ENCODE peak calls at places on chromosome 5, in seven cellular contexts. H is naive thymus-derived CD4-positive, alpha-beta T cell; Y is NCI-H460; W is stimulated activated naive CD4-positive, alpha-beta T cell; L is NAMALWA; F is amygdala; K is EL. J is an unnamed sample.

GRCh38 chr5:126594077-126594476 is 942 bp downstream of the ALDH7A1 start:
- DNase-seq in H (no peak), Y (no peak), W (no peak), L (no peak), F (no peak), K (peak; percentile 39), J (no peak)

GRCh38 chr5:73199671-73200070 is 26.7 kb downstream of the TMEM174 start:
- DNase-seq in H (no peak), Y (no peak), W (no peak), L (no peak), F (no peak), K (no peak), J (no peak)

GRCh38 chr5:101306391-101307137 is 403.5 kb upstream of the ST8SIA4 start:
- DNase-seq in H (no peak), Y (peak; percentile 12), W (no peak), L (peak; percentile 13), F (no peak), K (no peak), J (no peak)

GRCh38 chr5:161687316-161687715 is 1.8 kb downstream of the GABRA6 start:
- DNase-seq in H (no peak), Y (no peak), W (no peak), L (no peak), F (no peak), K (no peak), J (no peak)

GRCh38 chr5:88695232-88695631 is 187.8 kb downstream of the MEF2C start:
- DNase-seq in H (no peak), Y (no peak), W (no peak), L (no peak), F (no peak), K (no peak), J (no peak)

GRCh38 chr5:10111575-10111974 is 138.1 kb downstream of the ATPSCKMT start:
- DNase-seq in H (no peak), Y (peak; percentile 11), W (no peak), L (peak; percentile 23), F (no peak), K (peak; percentile 57), J (no peak)

GRCh38 chr5:107388111-107388861 is 282.5 kb downstream of the EFNA5 start:
- DNase-seq in H (no peak), Y (peak; percentile 92), W (no peak), L (peak; percentile 70), F (no peak), K (peak; percentile 87), J (no peak)

GRCh38 chr5:137201876-137202275 is 297.2 kb downstream of the SPOCK1 start:
- DNase-seq in H (no peak), Y (no peak), W (no peak), L (no peak), F (no peak), K (peak; percentile 58), J (no peak)

GRCh38 chr5:59367791-59368394 is 525.6 kb downstream of the PDE4D start:
- DNase-seq in H (peak; percentile 41), Y (peak; percentile 72), W (peak; percentile 27), L (peak; percentile 58), F (peak; percentile 20), K (peak; percentile 50), J (peak; percentile 33)

GRCh38 chr5:36751881-36752280 is 124.7 kb upstream of the NIPBL start:
- DNase-seq in H (no peak), Y (no peak), W (no peak), L (peak; percentile 20), F (no peak), K (no peak), J (no peak)

GRCh38 chr5:138336952-138337684 is 948 bp upstream of the FAM53C start:
- DNase-seq in H (no peak), Y (peak; percentile 73), W (no peak), L (no peak), F (no peak), K (peak; percentile 83), J (peak; percentile 90)